ENCODE peak calls at places on chromosome 10, in four cellular contexts. D, B, N and T are unnamed samples.

GRCh38 chr10:95208702-95209391 is 14.8 kb downstream of the ACSM6 start:
- DNase-seq in D (no peak), B (peak), N (no peak), T (peak)

GRCh38 chr10:31274310-31274709 is 44.7 kb upstream of the ZEB1 start:
- DNase-seq in D (no peak), B (no peak), N (no peak), T (no peak)

GRCh38 chr10:86306628-86307278 is 59.8 kb downstream of the GRID1 start:
- DNase-seq in D (no peak), B (peak), N (peak), T (no peak)

GRCh38 chr10:132979491-132980425 is 37.4 kb upstream of the CFAP46 start:
- DNase-seq in D (no peak), B (no peak), N (no peak), T (no peak)

GRCh38 chr10:8173866-8174243 is 119.4 kb downstream of the GATA3 start:
- DNase-seq in D (no peak), B (no peak), N (no peak), T (no peak)

GRCh38 chr10:35259769-35260397 is 76.4 kb upstream of the CCNY start:
- DNase-seq in D (no peak), B (no peak), N (no peak), T (peak)

GRCh38 chr10:85044-85443 is 35.9 kb upstream of the TUBB8 start:
- DNase-seq in D (no peak), B (no peak), N (no peak), T (no peak)

GRCh38 chr10:49324711-49325110 is 25.7 kb downstream of the C10orf71 start:
- DNase-seq in D (no peak), B (peak), N (no peak), T (no peak)

GRCh38 chr10:3848768-3849643 is 64.0 kb upstream of the KLF6 start:
- DNase-seq in D (no peak), B (no peak), N (no peak), T (peak)

GRCh38 chr10:133442967-133443924 is 10.5 kb upstream of the SCART1 start:
- DNase-seq in D (no peak), B (no peak), N (no peak), T (no peak)

GRCh38 chr10:110764378-110764777 is 107.3 kb upstream of the PDCD4 start:
- DNase-seq in D (no peak), B (no peak), N (no peak), T (no peak)

GRCh38 chr10:123913688-123914268 is 22.2 kb upstream of the CPXM2 start:
- DNase-seq in D (peak), B (no peak), N (no peak), T (no peak)

GRCh38 chr10:94936721-94937120 is 1.7 kb upstream of the CYP2C9 start:
- DNase-seq in D (no peak), B (no peak), N (no peak), T (no peak)

GRCh38 chr10:20466731-20467130 is 430.4 kb downstream of the NEBL start:
- DNase-seq in D (no peak), B (no peak), N (no peak), T (peak)

GRCh38 chr10:122122493-122122892 is 133.5 kb downstream of the TACC2 start:
- DNase-seq in D (no peak), B (no peak), N (no peak), T (peak)

GRCh38 chr10:72087392-72087968 is 871 bp downstream of the SPOCK2 start:
- DNase-seq in D (no peak), B (peak), N (no peak), T (no peak)

GRCh38 chr10:125006188-125006680 is 64.3 kb downstream of the ZRANB1 start:
- DNase-seq in D (no peak), B (no peak), N (peak), T (no peak)

GRCh38 chr10:117137911-117138642 is at the start of gene VAX1:
- DNase-seq in D (no peak), B (peak), N (no peak), T (no peak)

GRCh38 chr10:115829501-115830215 is 443.3 kb downstream of the GFRA1 start:
- DNase-seq in D (no peak), B (no peak), N (no peak), T (peak)

GRCh38 chr10:24115403-24115802 is 93.5 kb upstream of the KIAA1217 start:
- DNase-seq in D (no peak), B (no peak), N (no peak), T (no peak)

GRCh38 chr10:113454341-113455061 is 98.4 kb upstream of the HABP2 start:
- DNase-seq in D (peak), B (peak), N (peak), T (peak)

GRCh38 chr10:103716206-103717160 is 138.9 kb downstream of the SH3PXD2A start:
- DNase-seq in D (no peak), B (no peak), N (no peak), T (no peak)

GRCh38 chr10:80459047-80459865 is 5.1 kb downstream of the TSPAN14 start:
- DNase-seq in D (peak), B (peak), N (no peak), T (peak)

GRCh38 chr10:120462018-120462682 is 5.1 kb downstream of the PLPP4 start:
- DNase-seq in D (no peak), B (no peak), N (no peak), T (no peak)

GRCh38 chr10:72321248-72322029 is 33.3 kb downstream of the DNAJB12 start:
- DNase-seq in D (no peak), B (peak), N (no peak), T (no peak)

GRCh38 chr10:12543589-12543988 is 194.2 kb downstream of the CAMK1D start:
- DNase-seq in D (no peak), B (peak), N (no peak), T (no peak)

GRCh38 chr10:68897336-68897741 is 3.8 kb upstream of the DDX50 start:
- DNase-seq in D (no peak), B (peak), N (peak), T (peak)

GRCh38 chr10:109988231-109988630 is 19.6 kb upstream of the ADD3 start:
- DNase-seq in D (no peak), B (no peak), N (no peak), T (no peak)

GRCh38 chr10:118116555-118117311 is 70.0 kb upstream of the RAB11FIP2 start:
- DNase-seq in D (no peak), B (no peak), N (no peak), T (no peak)

GRCh38 chr10:44132361-44133289 is 252.3 kb downstream of the CXCL12 start:
- DNase-seq in D (peak), B (no peak), N (no peak), T (no peak)

GRCh38 chr10:97773096-97773495 is 1.3 kb upstream of the SFRP5 start:
- DNase-seq in D (no peak), B (no peak), N (no peak), T (no peak)

GRCh38 chr10:95457319-95457886 is 103.8 kb downstream of the SORBS1 start:
- DNase-seq in D (no peak), B (no peak), N (peak), T (no peak)

GRCh38 chr10:26238378-26238777 is 21.8 kb downstream of the GAD2 start:
- DNase-seq in D (no peak), B (no peak), N (no peak), T (no peak)

GRCh38 chr10:26232174-26232573 is 15.6 kb downstream of the GAD2 start:
- DNase-seq in D (no peak), B (no peak), N (no peak), T (no peak)

DNA sequence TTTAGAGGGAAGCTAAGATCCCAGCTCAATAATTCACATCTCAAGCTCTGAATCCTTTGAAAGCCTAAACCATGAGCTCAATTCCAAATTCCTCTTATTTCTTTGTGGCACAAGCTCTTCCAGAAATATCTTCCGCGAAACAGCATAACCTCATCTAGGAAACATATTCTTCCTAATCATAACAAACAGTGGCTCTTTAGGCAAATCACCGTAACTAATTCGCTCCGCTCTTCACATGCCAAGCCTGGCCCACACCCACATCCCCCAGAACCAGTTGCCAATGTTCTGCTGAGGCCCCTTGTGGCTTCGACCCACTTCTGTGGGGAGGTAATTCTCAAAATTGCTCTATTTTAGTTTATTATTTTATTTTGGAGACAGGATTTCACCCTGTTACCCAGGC is 19.2 kb downstream of the GAD2 start:
- DNase-seq in D (no peak), B (no peak), N (no peak), T (no peak)
- TF ChIP-seq CTCF in D (no peak), B (no peak), N (no peak), T (no peak)

GRCh38 chr10:129455625-129456024 is 11.4 kb upstream of the MGMT start:
- DNase-seq in D (no peak), B (no peak), N (no peak), T (no peak)
- TF ChIP-seq CTCF in D (no peak), B (no peak), N (no peak), T (no peak)

GRCh38 chr10:17250736-17251135 is 22.7 kb downstream of the VIM start:
- DNase-seq in D (no peak), B (no peak), N (no peak), T (no peak)
- TF ChIP-seq CTCF in D (peak), B (no peak), N (no peak), T (no peak)

DNA sequence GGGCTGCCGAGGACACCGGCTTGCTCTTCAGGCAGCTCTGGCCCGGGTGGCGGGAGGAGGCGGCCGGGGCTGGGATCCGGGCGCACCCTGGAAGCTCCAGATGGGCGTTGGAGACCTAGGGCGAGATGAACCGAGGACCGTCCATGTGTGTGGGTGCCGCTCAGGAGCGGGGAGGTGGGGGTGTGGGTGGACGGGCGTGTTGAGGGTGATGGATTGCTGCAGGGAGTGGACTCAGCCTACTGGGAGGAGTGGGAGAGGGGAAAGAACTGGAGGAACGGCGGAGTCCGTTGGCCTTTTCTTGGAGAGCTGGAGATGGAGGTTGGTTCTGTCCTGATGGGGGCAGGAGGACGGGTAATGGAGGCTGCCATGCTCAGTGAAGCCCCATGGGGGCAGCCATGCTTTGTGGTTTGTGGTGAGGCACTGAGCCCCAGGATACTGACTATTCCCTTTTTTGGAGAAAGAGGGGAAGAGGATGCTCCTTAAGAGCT is 27.1 kb downstream of the HIF1AN start:
- DNase-seq in D (no peak), B (peak), N (no peak), T (peak)
- TF ChIP-seq CTCF in D (no peak), B (peak), N (peak), T (peak)

GRCh38 chr10:88291289-88292184 is 291.6 kb downstream of the RNLS start:
- DNase-seq in D (no peak), B (no peak), N (no peak), T (no peak)
- TF ChIP-seq CTCF in D (no peak), B (peak), N (no peak), T (no peak)

GRCh38 chr10:60618861-60619260 is 159.4 kb upstream of the CDK1 start:
- DNase-seq in D (no peak), B (no peak), N (no peak), T (no peak)
- TF ChIP-seq CTCF in D (peak), B (peak), N (no peak), T (no peak)